ENCODE peak calls at places on chromosome 9, in five cellular contexts. Z is tibial artery; F is AG04450; B is CD8-positive, alpha-beta memory T cell; A is Peyer's patch. J is an unnamed sample. For H3K9me3, the result is how much of the 10 kb centered on the place peaks cover.

GRCh38 chr9:3842839-3843238 is 317.0 kb upstream of the RFX3 start:
- DNase-seq in B (no peak), F (no peak), Z (no peak), A (no peak), J (no peak)

GRCh38 chr9:132056717-132057429 is 22.8 kb downstream of the MED27 start:
- DNase-seq in F (no peak), A (no peak), B (no peak), Z (no peak), J (no peak)

GRCh38 chr9:68513981-68514380 is 26.7 kb downstream of the TMEM252 start:
- DNase-seq in A (no peak), F (no peak), B (no peak), Z (no peak), J (no peak)

GRCh38 chr9:23824241-23825142 is 1.5 kb downstream of the ELAVL2 start:
- DNase-seq in Z (no peak), B (no peak), A (no peak), F (no peak), J (no peak)

GRCh38 chr9:72464819-72465218 is 56.6 kb upstream of the TMC1 start:
- DNase-seq in B (no peak), A (no peak), F (no peak), Z (no peak), J (no peak)

GRCh38 chr9:99076483-99077171 is 28.3 kb upstream of the TGFBR1 start:
- DNase-seq in B (peak), F (no peak), A (peak), Z (no peak), J (no peak)

GRCh38 chr9:16704489-16705111 is 165.9 kb downstream of the BNC2 start:
- DNase-seq in F (peak), A (no peak), Z (peak), B (no peak), J (no peak)

GRCh38 chr9:27865031-27865438 is 291.8 kb upstream of the C9orf72 start:
- DNase-seq in A (no peak), B (no peak), Z (no peak), F (no peak), J (no peak)

GRCh38 chr9:116190997-116191396 is 37.4 kb downstream of the PAPPA start:
- DNase-seq in F (peak), B (no peak), Z (no peak), A (no peak), J (no peak)

GRCh38 chr9:114775981-114776380 is 29.9 kb downstream of the TNFSF15 start:
- DNase-seq in Z (no peak), F (no peak), A (no peak), B (no peak), J (no peak)

GRCh38 chr9:6428940-6429889 is 16.2 kb downstream of the UHRF2 start:
- DNase-seq in B (no peak), Z (no peak), F (no peak), A (peak), J (no peak)

GRCh38 chr9:85927077-85927476 is 13.9 kb upstream of the NAA35 start:
- DNase-seq in Z (no peak), A (no peak), F (no peak), B (no peak), J (no peak)

GRCh38 chr9:124122321-124122720 is 110.8 kb downstream of the LHX2 start:
- DNase-seq in Z (no peak), A (no peak), B (no peak), F (no peak), J (no peak)

GRCh38 chr9:2802494-2802921 is 41.4 kb downstream of the PUM3 start:
- DNase-seq in F (peak), B (no peak), Z (no peak), A (no peak), J (no peak)

GRCh38 chr9:95516736-95517558 is at the start of gene PTCH1:
- DNase-seq in Z (peak), A (peak), F (no peak), B (peak), J (no peak)

GRCh38 chr9:13100914-13101572 is 178.4 kb downstream of the MPDZ start:
- DNase-seq in F (no peak), A (no peak), B (no peak), Z (no peak), J (no peak)

GRCh38 chr9:4027616-4028015 is 272.3 kb downstream of the GLIS3 start:
- DNase-seq in Z (no peak), F (no peak), B (no peak), A (no peak), J (no peak)

GRCh38 chr9:124371183-124371582 is 44.1 kb downstream of the PSMB7 start:
- DNase-seq in A (no peak), B (no peak), Z (no peak), F (no peak), J (no peak)

GRCh38 chr9:4223434-4223833 is 76.4 kb downstream of the GLIS3 start:
- DNase-seq in Z (no peak), B (no peak), F (no peak), A (no peak), J (no peak)

GRCh38 chr9:6549106-6549505 is 96.4 kb downstream of the GLDC start:
- DNase-seq in A (no peak), F (no peak), B (no peak), Z (no peak), J (no peak)

GRCh38 chr9:130074391-130075115 is 20.8 kb downstream of the GPR107 start:
- DNase-seq in Z (no peak), F (no peak), B (no peak), A (no peak), J (no peak)

GRCh38 chr9:38039907-38040682 is 28.9 kb downstream of the SHB start:
- DNase-seq in F (no peak), A (no peak), B (no peak), Z (no peak), J (no peak)

GRCh38 chr9:8473226-8473625 is 673.6 kb upstream of the DMAC1 start:
- DNase-seq in Z (no peak), B (no peak), A (no peak), F (no peak), J (no peak)
- H3K9me3 ChIP-seq in Z (under half), B (under half), A (under half), F (under half), J (under half)

GRCh38 chr9:138077898-138078540 is 200.4 kb downstream of the CACNA1B start:
- DNase-seq in B (no peak), Z (peak), F (no peak), A (no peak), J (no peak)

GRCh38 chr9:138080979-138081378 is 203.4 kb downstream of the CACNA1B start:
- DNase-seq in F (no peak), B (no peak), A (no peak), Z (peak), J (no peak)

GRCh38 chr9:138077126-138077525 is 199.5 kb downstream of the CACNA1B start:
- DNase-seq in A (peak), Z (peak), B (no peak), F (no peak), J (no peak)

GRCh38 chr9:138076650-138077009 is 199.0 kb downstream of the CACNA1B start:
- DNase-seq in F (no peak), B (no peak), Z (no peak), A (no peak), J (no peak)

GRCh38 chr9:138078846-138079245 is 201.3 kb downstream of the CACNA1B start:
- DNase-seq in A (peak), F (no peak), Z (no peak), B (no peak), J (no peak)
- H3K9me3 ChIP-seq in A (under half), F (half or more), Z (under half), B (under half), J (under half)

GRCh38 chr9:137988701-137989100 is 111.1 kb downstream of the CACNA1B start:
- DNase-seq in F (no peak), A (no peak), B (no peak), Z (peak), J (no peak)

GRCh38 chr9:137989156-137989555 is 111.6 kb downstream of the CACNA1B start:
- DNase-seq in B (no peak), Z (no peak), A (no peak), F (no peak), J (no peak)

GRCh38 chr9:137987244-137988030 is 109.9 kb downstream of the CACNA1B start:
- DNase-seq in F (no peak), B (no peak), A (no peak), Z (peak), J (no peak)

GRCh38 chr9:137986268-137987099 is 108.9 kb downstream of the CACNA1B start:
- DNase-seq in B (no peak), F (no peak), A (no peak), Z (peak), J (no peak)

GRCh38 chr9:137988051-137988450 is 110.5 kb downstream of the CACNA1B start:
- DNase-seq in F (no peak), A (no peak), Z (peak), B (no peak), J (no peak)
- H3K9me3 ChIP-seq in F (half or more), A (under half), Z (under half), B (under half), J (under half)

GRCh38 chr9:138064547-138064946 is 187.0 kb downstream of the CACNA1B start:
- DNase-seq in Z (peak), B (no peak), A (no peak), F (no peak), J (no peak)
- H3K9me3 ChIP-seq in Z (under half), B (under half), A (under half), F (half or more), J (under half)

GRCh38 chr9:81868145-81868544 is 60.1 kb upstream of the SPATA31D4 start:
- DNase-seq in F (no peak), A (no peak), Z (no peak), B (no peak), J (no peak)
- H3K9me3 ChIP-seq in F (under half), A (under half), Z (under half), B (under half), J (under half)

GRCh38 chr9:692636-693459 is 148.6 kb upstream of the DMRT1 start:
- DNase-seq in A (no peak), B (no peak), Z (no peak), F (no peak), J (no peak)

GRCh38 chr9:693460-694390 is 147.8 kb upstream of the DMRT1 start:
- DNase-seq in F (peak), B (no peak), A (no peak), Z (peak), J (no peak)

GRCh38 chr9:690517-691111 is 150.9 kb upstream of the DMRT1 start:
- DNase-seq in Z (no peak), B (no peak), F (no peak), A (no peak), J (no peak)

GRCh38 chr9:694499-695154 is 146.9 kb upstream of the DMRT1 start:
- DNase-seq in A (no peak), B (no peak), Z (no peak), F (peak), J (no peak)

DNA sequence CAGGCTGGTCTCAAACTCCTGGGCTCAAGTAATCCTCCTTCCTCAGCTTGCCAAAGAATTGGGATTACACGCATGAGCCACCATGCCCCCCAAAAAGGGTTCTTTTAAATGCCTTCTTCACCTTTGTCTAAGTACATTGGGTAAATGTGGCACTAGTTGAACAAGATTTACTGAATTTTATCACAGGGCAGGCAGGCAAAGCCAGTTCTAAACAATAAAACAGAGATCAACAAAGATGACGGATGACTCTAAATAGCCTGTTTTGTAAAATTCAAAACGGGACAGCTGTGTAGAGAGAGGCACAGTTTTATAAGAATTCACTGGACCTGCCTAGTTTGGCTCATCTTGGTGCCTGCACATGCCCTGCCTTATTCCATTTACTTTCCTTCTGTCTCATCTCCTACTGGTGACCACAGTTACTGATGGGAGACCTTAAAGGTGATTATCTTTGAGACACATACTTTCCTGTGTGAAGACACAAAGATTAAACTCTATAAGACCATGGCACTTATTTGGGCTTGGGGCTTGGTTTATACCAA is 149.6 kb upstream of the DMRT1 start:
- DNase-seq in A (no peak), F (no peak), Z (no peak), B (no peak), J (no peak)
- H3K9me3 ChIP-seq in A (under half), F (under half), Z (under half), B (under half), J (under half)

GRCh38 chr9:11063263-11063662 is 450.5 kb upstream of the PTPRD start:
- DNase-seq in B (no peak), Z (no peak), A (no peak), F (no peak), J (no peak)
- H3K9me3 ChIP-seq in B (under half), Z (under half), A (under half), F (under half), J (under half)

GRCh38 chr9:61674882-61675281 is 485.0 kb downstream of the SPATA31A7 start:
- DNase-seq in B (no peak), F (no peak), A (no peak), Z (peak), J (no peak)
- H3K9me3 ChIP-seq in B (under half), F (half or more), A (under half), Z (under half), J (under half)

J was measured in T-helper 17 cell.